ENCODE peak calls at places on chromosomes 6 and 20, in ten cellular contexts. K is OCI-LY7; S is right lobe of liver; B is heart left ventricle; W is body of pancreas; R is GM23338; T is CD4-positive, alpha-beta memory T cell; E is ovary; Q is H9; P is SJSA1. F is an unnamed sample. For H3K4me1, the result is how much of the 10 kb centered on the place peaks cover.

GRCh38 chr20:53922901-53923314 is 147.5 kb downstream of the BCAS1 start:
- DNase-seq in S (no peak), E (no peak), W (no peak), R (no peak), Q (no peak), K (peak), P (no peak), B (no peak), T (no peak), F (no peak)

GRCh38 chr6:41449399-41450245 is 96.6 kb upstream of the FOXP4 start:
- DNase-seq in W (peak), E (peak), Q (no peak), P (no peak), K (no peak), B (peak), R (no peak), S (peak), T (no peak), F (peak)

GRCh38 chr6:95574811-95575210 is 2.5 kb upstream of the MANEA start:
- DNase-seq in K (no peak), P (no peak), R (no peak), E (no peak), B (no peak), Q (no peak), W (no peak), T (no peak), S (no peak), F (no peak)

GRCh38 chr6:94036024-94036423 is 616.7 kb upstream of the EPHA7 start:
- DNase-seq in K (no peak), S (no peak), T (no peak), P (no peak), R (no peak), W (no peak), Q (no peak), B (no peak), E (no peak), F (no peak)

GRCh38 chr20:20888273-20888656 is 175.8 kb upstream of the RALGAPA2 start:
- DNase-seq in W (no peak), S (no peak), Q (no peak), K (no peak), P (no peak), E (no peak), B (no peak), R (no peak), T (no peak), F (peak)

GRCh38 chr6:90286884-90287488 is 9.7 kb downstream of the BACH2 start:
- DNase-seq in T (peak), K (peak), Q (peak), P (no peak), W (no peak), R (peak), B (no peak), S (peak), E (no peak), F (peak)

GRCh38 chr6:31351734-31352496 is 5.1 kb downstream of the HLA-B start:
- DNase-seq in Q (no peak), T (peak), B (no peak), R (no peak), K (no peak), E (no peak), P (no peak), W (no peak), S (no peak), F (no peak)

GRCh38 chr20:59007758-59008511 is 881 bp upstream of the CTSZ start:
- DNase-seq in B (peak), K (peak), Q (no peak), T (no peak), P (no peak), E (no peak), S (peak), W (no peak), R (peak), F (no peak)

GRCh38 chr6:137871299-137871698 is 4.2 kb downstream of the TNFAIP3 start:
- DNase-seq in P (no peak), Q (no peak), E (no peak), B (no peak), T (peak), S (no peak), R (no peak), K (no peak), W (no peak), F (no peak)

GRCh38 chr6:5638666-5639065 is 368.1 kb downstream of the NRN1 start:
- DNase-seq in E (no peak), P (no peak), S (no peak), W (no peak), K (no peak), B (peak), R (no peak), Q (no peak), T (no peak), F (no peak)

GRCh38 chr6:28953039-28953872 is 29.5 kb upstream of the TRIM27 start:
- DNase-seq in K (peak), S (no peak), W (peak), Q (no peak), P (peak), E (no peak), B (no peak), T (peak), R (peak), F (peak)

GRCh38 chr20:31719644-31720485 is 2.8 kb downstream of the BCL2L1 start:
- DNase-seq in S (no peak), P (peak), Q (peak), E (no peak), T (no peak), W (peak), K (no peak), R (peak), B (no peak), F (peak)
- H3K4me1 ChIP-seq in S (under half), P (half or more), Q (under half), E (under half), T (half or more), W (half or more), K (half or more), R (half or more), B (half or more), F (under half)

GRCh38 chr6:3918474-3918873 is 69.3 kb downstream of the FAM50B start:
- DNase-seq in S (no peak), B (no peak), T (no peak), W (no peak), Q (no peak), R (no peak), E (no peak), P (no peak), K (no peak), F (no peak)
- H3K27ac ChIP-seq in S (no peak), B (peak), T (no peak), W (no peak), Q (no peak), R (no peak), E (no peak), P (no peak), K (no peak), F (no peak)

DNA sequence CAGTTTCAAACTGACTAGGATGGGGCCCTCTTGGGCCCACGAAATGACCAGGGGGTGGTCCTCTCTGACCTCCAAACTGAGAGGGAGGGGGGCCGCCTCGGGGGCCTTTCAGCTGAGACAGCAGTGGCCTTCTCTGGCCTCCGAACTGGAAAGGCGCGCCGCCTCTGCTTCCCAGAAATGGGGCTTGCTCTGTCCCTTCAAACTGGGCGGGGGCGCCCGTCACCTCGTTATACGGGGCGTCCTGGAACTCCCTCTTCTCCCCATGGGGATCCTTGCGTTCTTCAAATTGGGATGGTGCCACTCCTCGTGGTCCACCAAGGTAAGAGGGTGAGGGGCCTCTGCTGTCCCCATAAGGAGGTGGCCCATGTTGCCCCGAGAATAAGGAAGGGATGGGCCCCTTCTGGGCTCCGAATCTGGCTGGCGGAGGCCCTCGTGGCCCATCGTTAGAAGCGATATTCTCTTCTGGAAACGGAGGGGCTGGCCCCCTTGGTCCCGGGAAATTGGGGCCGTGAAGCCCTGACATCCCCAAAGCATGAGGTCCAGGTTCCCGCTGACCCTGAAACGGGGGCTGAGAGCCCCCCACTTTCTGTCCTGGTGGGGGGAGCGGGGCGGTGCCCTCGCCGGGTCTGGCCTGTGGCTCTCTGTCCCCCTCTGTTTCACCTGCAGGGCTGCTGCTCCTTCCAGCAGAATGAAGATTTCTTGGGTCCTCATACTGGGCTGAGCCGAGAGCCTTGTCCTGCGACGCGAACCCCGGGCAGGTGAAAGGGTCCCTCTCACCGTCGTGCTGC is 18.7 kb upstream of the TCFL5 start:
- DNase-seq in W (no peak), T (no peak), K (no peak), E (no peak), R (no peak), Q (no peak), S (no peak), P (no peak), B (no peak), F (no peak)
- H3K4me1 ChIP-seq in W (under half), T (under half), K (under half), E (under half), R (under half), Q (under half), S (under half), P (under half), B (under half), F (under half)

GRCh38 chr20:50348118-50348517 is 157.5 kb downstream of the CEBPB start:
- DNase-seq in Q (no peak), T (no peak), W (no peak), R (peak), P (no peak), E (no peak), K (no peak), B (peak), S (no peak), F (no peak)
- H3K27ac ChIP-seq in Q (no peak), T (no peak), W (no peak), R (no peak), P (no peak), E (no peak), K (no peak), B (peak), S (peak), F (no peak)

DNA sequence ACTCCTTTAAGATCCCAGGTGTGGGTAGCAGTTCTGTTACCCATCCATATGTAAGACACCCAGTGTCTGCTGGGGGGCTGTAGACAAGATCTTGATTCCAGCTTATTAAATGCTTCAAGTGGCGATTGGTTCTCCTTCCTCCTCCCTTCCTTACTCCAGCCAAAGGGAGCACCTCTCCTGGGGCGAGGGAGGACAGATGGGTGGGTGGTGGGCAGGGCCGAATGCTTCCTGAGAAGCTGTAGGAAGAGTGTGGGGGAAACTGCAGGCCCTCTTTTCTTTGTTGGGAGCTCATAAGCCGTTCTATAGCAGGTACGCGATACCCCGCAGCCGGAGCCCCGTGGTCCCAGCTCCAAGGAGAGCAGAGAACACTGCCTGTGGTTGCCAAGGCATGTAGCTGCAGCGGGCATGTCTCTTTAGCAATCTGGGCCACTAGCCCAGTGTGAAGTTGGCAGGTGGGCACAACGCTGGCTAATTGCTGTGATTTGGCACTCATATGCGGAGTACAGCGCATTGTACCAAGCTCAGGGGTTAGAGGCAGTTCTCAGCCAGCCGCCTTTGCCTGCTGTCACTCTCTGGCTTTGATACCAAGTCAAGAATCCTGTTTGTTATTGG is 14.7 kb upstream of the KCNG1 start:
- DNase-seq in R (no peak), T (no peak), P (no peak), K (no peak), B (no peak), W (no peak), Q (no peak), S (no peak), E (no peak), F (no peak)
- H3K4me1 ChIP-seq in R (under half), T (under half), P (under half), K (under half), B (under half), W (under half), Q (under half), S (under half), E (under half), F (under half)

F was measured in SJCRH30.